ENCODE peak calls at places on chromosomes 16 and 17, in four cellular contexts. Q, T, C and U are unnamed samples.

GRCh38 chr17:16352838-16353701 is at the start of gene CENPV:
- DNase-seq in Q (peak; percentile 51), C (peak; percentile 89), T (peak; percentile 16), U (peak; percentile 61)

GRCh38 chr17:12996357-12996756 is 21.5 kb downstream of the ELAC2 start:
- DNase-seq in C (no peak), Q (no peak), T (no peak), U (no peak)

GRCh38 chr17:41150026-41150425 is 401 bp upstream of the KRTAP4-5 start:
- DNase-seq in Q (no peak), T (no peak), C (no peak), U (no peak)

GRCh38 chr17:30372755-30373154 is 6.0 kb upstream of the CPD start:
- DNase-seq in C (no peak), Q (no peak), T (no peak), U (no peak)

GRCh38 chr17:44766409-44767038 is 7.7 kb downstream of the ADAM11 start:
- DNase-seq in Q (no peak), T (no peak), C (no peak), U (no peak)

GRCh38 chr16:88070989-88071625 is 119.9 kb downstream of the BANP start:
- DNase-seq in Q (no peak), T (no peak), C (no peak), U (no peak)

GRCh38 chr16:26787924-26788323 is 278.8 kb upstream of the C16orf82 start:
- DNase-seq in C (no peak), T (no peak), Q (no peak), U (peak; percentile 32)

GRCh38 chr16:48575471-48576050 is 34.4 kb downstream of the N4BP1 start:
- DNase-seq in T (no peak), C (no peak), Q (no peak), U (no peak)

GRCh38 chr17:7204335-7204734 is 15.3 kb downstream of the DLG4 start:
- DNase-seq in Q (no peak), C (no peak), T (no peak), U (no peak)

GRCh38 chr17:81237591-81238489 is 1.0 kb downstream of the TEPSIN start:
- DNase-seq in Q (no peak), T (no peak), C (no peak), U (no peak)

GRCh38 chr17:18124346-18125126 is 16.0 kb downstream of the MYO15A start:
- DNase-seq in T (no peak), C (no peak), Q (no peak), U (no peak)

GRCh38 chr17:27762527-27763305 is 37.6 kb downstream of the NOS2 start:
- DNase-seq in Q (peak; percentile 60), C (peak; percentile 65), T (peak; percentile 21), U (no peak)

GRCh38 chr16:54193656-54194007 is 93.0 kb downstream of the IRX3 start:
- DNase-seq in T (peak; percentile 56), Q (peak; percentile 88), C (peak; percentile 83), U (no peak)

GRCh38 chr16:30353438-30354129 is 1.5 kb downstream of the CD2BP2 start:
- DNase-seq in C (no peak), Q (no peak), T (no peak), U (no peak)

GRCh38 chr17:32899240-32900013 is 22.5 kb upstream of the MYO1D start:
- DNase-seq in Q (no peak), C (no peak), T (no peak), U (no peak)

GRCh38 chr17:75549246-75550138 is 24.0 kb downstream of the LLGL2 start:
- DNase-seq in T (peak; percentile 91), C (peak; percentile 82), Q (no peak), U (no peak)

GRCh38 chr17:17849147-17849820 is 12.5 kb upstream of the SREBF1 start:
- DNase-seq in C (no peak), Q (no peak), T (peak; percentile 67), U (no peak)

GRCh38 chr16:64865037-64865696 is 256.7 kb downstream of the CDH11 start:
- DNase-seq in T (no peak), C (no peak), Q (no peak), U (no peak)

GRCh38 chr17:28726396-28726911 is 421 bp upstream of the TLCD1 start:
- DNase-seq in C (peak; percentile 90), T (peak; percentile 36), Q (peak; percentile 73), U (peak; percentile 59)

GRCh38 chr16:50602531-50603205 is 54.5 kb downstream of the NKD1 start:
- DNase-seq in C (no peak), Q (no peak), T (peak; percentile 82), U (no peak)

GRCh38 chr17:58575511-58575910 is 61.1 kb upstream of the MTMR4 start:
- DNase-seq in C (no peak), T (no peak), Q (peak; percentile 30), U (no peak)

GRCh38 chr16:84461029-84461415 is 43.4 kb downstream of the MEAK7 start:
- DNase-seq in Q (no peak), C (no peak), T (no peak), U (no peak)

GRCh38 chr16:81608515-81609209 is 164.1 kb downstream of the CMIP start:
- DNase-seq in T (no peak), Q (peak; percentile 21), C (peak; percentile 32), U (no peak)

GRCh38 chr16:23082161-23082788 is 67.0 kb downstream of the USP31 start:
- DNase-seq in T (no peak), C (no peak), Q (no peak), U (peak; percentile 22)

GRCh38 chr16:20940864-20941634 is 40.5 kb downstream of the LYRM1 start:
- DNase-seq in Q (no peak), C (no peak), T (no peak), U (no peak)

GRCh38 chr16:477758-478157 is 49.8 kb upstream of the CAPN15 start:
- DNase-seq in C (no peak), Q (peak; percentile 81), T (no peak), U (no peak)

GRCh38 chr17:43025766-43026537 is 921 bp downstream of the RND2 start:
- DNase-seq in C (no peak), Q (no peak), T (no peak), U (no peak)

GRCh38 chr17:18970582-18971480 is 18.9 kb downstream of the SLC5A10 start:
- DNase-seq in T (no peak), C (no peak), Q (no peak), U (no peak)

GRCh38 chr17:19364699-19365498 is 2.4 kb upstream of the B9D1 start:
- DNase-seq in C (no peak), T (no peak), Q (no peak), U (no peak)